ENCODE peak calls at places on chromosomes 16 and 17, in seven cellular contexts. T is tibial artery, Q is left ventricle myocardium inferior, H is neural crest cell, S is fibroblast of lung, X is AG09319, L is foreskin fibroblast. C is an unnamed sample.

GRCh38 chr16:17335826-17336492 is 134.8 kb downstream of the XYLT1 start:
- DNase-seq in L (peak), H (no peak), Q (no peak), S (no peak), X (no peak), T (peak), C (no peak)

GRCh38 chr17:19238167-19238505 is 970 bp downstream of the EPN2 start:
- DNase-seq in L (peak), T (peak), X (no peak), S (no peak), H (no peak), Q (peak), C (no peak)

GRCh38 chr17:61406871-61407210 is 7.2 kb downstream of the TBX2 start:
- DNase-seq in T (no peak), H (no peak), X (no peak), Q (no peak), L (no peak), S (peak), C (no peak)

GRCh38 chr17:80349437-80350160 is 65.4 kb upstream of the ENDOV start:
- DNase-seq in S (no peak), L (no peak), Q (no peak), X (no peak), H (no peak), T (peak), C (no peak)

GRCh38 chr16:4515611-4516233 is 22.9 kb downstream of the CDIP1 start:
- DNase-seq in H (no peak), S (no peak), X (no peak), Q (no peak), T (no peak), L (no peak), C (no peak)

GRCh38 chr16:14486520-14487303 is 143.3 kb downstream of the PARN start:
- DNase-seq in T (peak), X (peak), L (peak), H (peak), Q (peak), S (peak), C (peak)

GRCh38 chr16:1534021-1535020 is 855 bp downstream of the TMEM204 start:
- DNase-seq in X (no peak), S (peak), H (no peak), L (peak), Q (no peak), T (no peak), C (peak)

GRCh38 chr17:56817066-56817465 is 16.7 kb downstream of the C17orf67 start:
- DNase-seq in S (no peak), X (no peak), T (no peak), H (no peak), L (no peak), Q (no peak), C (no peak)

GRCh38 chr17:9383828-9384227 is 191.8 kb downstream of the STX8 start:
- DNase-seq in X (no peak), S (no peak), Q (no peak), T (no peak), L (no peak), H (no peak), C (no peak)

GRCh38 chr17:70905796-70906195 is 736.5 kb downstream of the KCNJ2 start:
- DNase-seq in Q (peak), L (peak), X (peak), H (no peak), S (peak), T (peak), C (peak)

GRCh38 chr17:81393684-81394376 is 1.4 kb upstream of the BAHCC1 start:
- DNase-seq in Q (peak), X (peak), H (peak), L (peak), S (peak), T (peak), C (peak)
- TF ChIP-seq CTCF in Q (no peak), X (peak), H (peak), L (no peak), S (peak), T (peak), C (peak)

DNA sequence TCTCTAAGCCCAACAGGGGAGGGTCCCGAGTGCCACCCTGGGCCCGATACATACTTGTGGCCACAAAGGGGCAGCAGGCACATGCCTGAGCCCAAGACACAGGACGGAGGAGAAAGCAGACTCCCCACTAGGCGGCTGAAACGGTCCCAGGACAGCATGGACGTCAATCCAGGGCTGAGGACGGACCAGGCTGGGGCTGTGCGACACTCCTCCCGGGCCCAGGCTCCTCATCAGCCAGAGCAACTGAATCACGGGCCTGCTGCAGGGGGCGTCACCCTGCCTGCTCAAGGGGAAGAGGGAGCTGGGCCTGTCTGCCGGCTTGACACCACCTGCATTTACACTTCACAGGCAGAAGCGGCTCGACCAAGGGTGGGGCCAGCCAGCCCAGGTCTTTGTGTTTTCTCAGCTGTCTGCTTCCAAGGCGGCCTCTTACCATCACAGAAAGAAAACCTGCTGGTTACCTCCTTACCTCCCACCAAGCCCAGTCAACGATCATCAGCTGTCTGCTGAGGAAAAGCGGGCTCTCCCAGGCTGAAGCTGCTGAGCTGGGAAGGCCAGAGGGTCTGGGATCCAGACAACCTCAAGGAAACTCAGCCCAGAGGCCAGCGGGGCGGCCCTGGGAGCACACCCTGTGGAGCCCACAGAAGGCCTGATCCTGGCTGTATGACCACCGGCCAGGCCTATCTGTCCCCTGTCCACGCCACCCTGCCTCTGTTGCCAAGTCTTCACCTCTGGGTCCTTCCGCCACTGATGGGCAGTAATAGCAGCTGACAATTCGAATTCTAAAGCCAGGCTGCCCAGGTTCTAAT is 26.4 kb downstream of the KIFC3 start:
- DNase-seq in S (peak), H (peak), Q (no peak), X (no peak), T (no peak), L (peak), C (no peak)
- TF ChIP-seq CTCF in S (no peak), H (peak), Q (no peak), X (peak), T (no peak), L (no peak), C (peak)

GRCh38 chr16:89704281-89704680 is 2.8 kb upstream of the SPATA2L start:
- DNase-seq in X (no peak), H (no peak), T (no peak), Q (no peak), S (no peak), L (peak), C (no peak)

GRCh38 chr16:89700649-89701424 is 668 bp downstream of the SPATA2L start:
- DNase-seq in L (peak), Q (no peak), S (peak), H (no peak), T (no peak), X (no peak), C (no peak)

GRCh38 chr16:89705006-89705405 is 3.5 kb upstream of the SPATA2L start:
- DNase-seq in Q (no peak), S (no peak), H (no peak), L (no peak), X (no peak), T (no peak), C (no peak)

GRCh38 chr16:89700100-89700648 is 1.3 kb downstream of the SPATA2L start:
- DNase-seq in X (peak), T (peak), L (peak), S (peak), H (peak), Q (peak), C (peak)

GRCh38 chr16:89701425-89702406 is at the start of gene SPATA2L:
- DNase-seq in X (no peak), H (peak), Q (peak), S (peak), L (peak), T (peak), C (peak)
- TF ChIP-seq CTCF in X (peak), H (peak), Q (peak), S (no peak), L (no peak), T (no peak), C (peak)

GRCh38 chr17:4154201-4154600 is 11.2 kb downstream of the CYB5D2 start:
- DNase-seq in S (no peak), H (no peak), L (peak), T (no peak), Q (no peak), X (no peak), C (no peak)

GRCh38 chr17:4157618-4158333 is 14.8 kb downstream of the CYB5D2 start:
- DNase-seq in T (no peak), X (no peak), H (no peak), L (no peak), Q (no peak), S (no peak), C (no peak)

GRCh38 chr17:4159761-4160160 is 16.8 kb downstream of the CYB5D2 start:
- DNase-seq in S (no peak), Q (no peak), H (no peak), X (no peak), L (no peak), T (no peak), C (no peak)

GRCh38 chr17:4155980-4156620 is 13.1 kb downstream of the CYB5D2 start:
- DNase-seq in Q (no peak), L (no peak), H (no peak), S (no peak), X (no peak), T (no peak), C (no peak)

GRCh38 chr17:4156750-4157381 is 13.9 kb downstream of the CYB5D2 start:
- DNase-seq in T (no peak), Q (no peak), S (no peak), H (peak), X (no peak), L (no peak), C (no peak)
- TF ChIP-seq CTCF in T (no peak), Q (peak), S (no peak), H (peak), X (no peak), L (no peak), C (peak)

GRCh38 chr17:77096570-77097214 is 44.1 kb upstream of the SEC14L1 start:
- DNase-seq in T (no peak), H (no peak), L (peak), S (peak), Q (no peak), X (peak), C (peak)
- TF ChIP-seq CTCF in T (peak), H (peak), L (peak), S (peak), Q (peak), X (peak), C (peak)

DNA sequence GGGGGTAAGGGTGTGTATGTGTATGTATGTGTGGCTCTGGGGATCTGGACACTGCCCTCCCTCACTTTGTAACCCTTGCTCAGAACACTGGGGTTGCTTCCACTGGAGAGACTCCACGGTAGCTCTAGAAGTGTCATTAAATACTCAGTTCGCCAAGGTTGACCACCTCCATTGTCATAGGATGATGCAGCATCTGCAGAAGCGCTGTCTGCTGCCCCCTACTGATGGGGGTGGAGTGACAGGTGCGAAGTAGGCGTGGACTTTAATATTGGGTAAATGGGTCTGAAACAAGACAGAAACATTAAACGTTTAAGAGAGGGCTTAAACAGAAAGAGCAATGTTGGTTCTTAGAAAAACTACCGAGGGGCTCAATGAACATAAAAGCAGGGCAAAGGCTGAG is 35.5 kb upstream of the STAC2 start:
- DNase-seq in L (no peak), T (no peak), Q (no peak), X (no peak), S (no peak), H (no peak), C (no peak)
- TF ChIP-seq CTCF in L (no peak), T (peak), Q (peak), X (peak), S (no peak), H (peak), C (peak)

GRCh38 chr17:2192367-2193028 is 111.1 kb downstream of the SMG6 start:
- DNase-seq in S (peak), L (peak), Q (no peak), T (no peak), X (peak), H (no peak), C (peak)
- TF ChIP-seq CTCF in S (no peak), L (no peak), Q (no peak), T (no peak), X (no peak), H (no peak), C (peak)

DNA sequence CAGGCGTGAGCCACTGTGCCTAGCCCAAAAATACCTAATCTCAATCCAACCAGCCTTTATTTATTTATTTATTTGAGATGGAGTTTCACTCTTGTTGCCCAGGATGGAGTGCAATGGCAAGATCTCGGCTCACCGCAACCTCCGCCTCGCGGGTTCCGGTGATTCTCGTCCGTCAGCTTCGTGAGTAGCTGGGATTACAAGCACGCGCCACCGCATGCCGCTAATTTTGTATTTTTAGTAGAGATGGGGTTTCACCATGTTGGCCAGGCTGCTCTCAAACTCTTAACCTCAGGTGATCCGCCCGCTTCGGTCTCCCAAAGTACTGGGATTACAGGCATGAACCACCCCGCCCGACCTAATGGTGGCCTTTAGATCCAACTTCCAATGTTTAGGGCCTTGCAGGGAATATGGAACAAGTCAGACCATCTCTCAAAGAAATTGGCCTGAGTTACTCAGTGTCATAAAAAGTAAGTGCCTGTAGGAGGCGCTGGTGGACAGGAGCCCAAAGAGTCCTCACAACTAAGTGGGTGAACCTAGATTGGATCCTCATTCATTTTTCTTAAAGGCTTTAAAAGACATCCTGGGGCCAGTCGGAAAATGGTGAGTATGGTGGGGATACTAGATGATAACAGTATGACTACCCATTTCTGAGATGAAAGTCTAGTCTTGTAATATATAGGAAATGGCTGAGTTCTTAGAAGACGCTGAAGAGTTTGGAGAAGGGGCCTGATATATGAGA is 4.6 kb downstream of the ZSCAN10 start:
- DNase-seq in S (peak), Q (no peak), T (no peak), H (no peak), X (no peak), L (peak), C (peak)
- TF ChIP-seq CTCF in S (peak), Q (peak), T (no peak), H (peak), X (peak), L (peak), C (peak)

C was measured in HFFc6.